ENCODE peak calls at places on chromosomes 3 and 15, in ten cellular contexts. G is neuronal stem cell; N is cardiac fibroblast; F is stimulated activated CD8-positive, alpha-beta memory T cell treated with anti-CD3 and anti-CD28 coated beads, Interleukin-2, amount 100 ng/mL, for 48 hours; X is GM04504; P is A549; O is activated naive CD8-positive, alpha-beta T cell treated with anti-CD3 and anti-CD28 coated beads, Interleukin-2, amount 50 U/mL, for 24 hours; B is SIG-M5; J is GOT3; D is NCI-H748 treated with DMSO at 0.1 percent for 48 hours. W is an unnamed sample.

GRCh38 chr3:37249717-37250116 is 75.3 kb upstream of the LRRFIP2 start:
- DNase-seq in G (no peak), N (no peak), F (no peak), X (no peak), P (no peak), O (no peak), B (no peak), J (no peak), D (no peak), W (no peak)

GRCh38 chr15:42088801-42089640 is 5.3 kb downstream of the PLA2G4D start:
- DNase-seq in G (no peak), N (no peak), F (no peak), X (no peak), P (no peak), O (no peak), B (no peak), J (no peak), D (no peak), W (no peak)

GRCh38 chr3:192207661-192208060 is 519.7 kb downstream of the FGF12 start:
- DNase-seq in G (no peak), N (no peak), F (no peak), X (no peak), P (no peak), O (no peak), B (no peak), J (no peak), D (peak), W (no peak)

GRCh38 chr3:32596926-32597369 is 26.3 kb upstream of the DYNC1LI1 start:
- DNase-seq in G (no peak), N (peak), F (no peak), X (no peak), P (no peak), O (no peak), B (no peak), J (no peak), D (no peak), W (no peak)

GRCh38 chr3:54632834-54633233 is 295.0 kb downstream of the LRTM1 start:
- DNase-seq in G (no peak), N (no peak), F (no peak), X (no peak), P (no peak), O (no peak), B (no peak), J (no peak), D (no peak), W (no peak)

GRCh38 chr15:72319985-72320671 is at the start of gene CELF6:
- DNase-seq in G (peak), N (peak), F (peak), X (no peak), P (peak), O (peak), B (peak), J (no peak), D (peak), W (peak)

GRCh38 chr15:91940466-91941381 is 87.2 kb downstream of the SLCO3A1 start:
- DNase-seq in G (no peak), N (no peak), F (no peak), X (no peak), P (no peak), O (no peak), B (no peak), J (no peak), D (no peak), W (no peak)

GRCh38 chr3:128343287-128344045 is 123.2 kb downstream of the DNAJB8 start:
- DNase-seq in G (no peak), N (peak), F (no peak), X (peak), P (peak), O (no peak), B (no peak), J (no peak), D (no peak), W (no peak)

GRCh38 chr3:18630295-18630694 is 205.2 kb upstream of the SATB1 start:
- DNase-seq in G (no peak), N (no peak), F (no peak), X (no peak), P (no peak), O (no peak), B (no peak), J (no peak), D (no peak), W (no peak)

GRCh38 chr3:167520656-167521360 is 47.0 kb upstream of the SERPINI2 start:
- DNase-seq in G (no peak), N (no peak), F (no peak), X (no peak), P (no peak), O (no peak), B (peak), J (no peak), D (no peak), W (no peak)

GRCh38 chr3:143036557-143036956 is 35.2 kb downstream of the U2SURP start:
- DNase-seq in G (no peak), N (no peak), F (no peak), X (no peak), P (no peak), O (no peak), B (no peak), J (no peak), D (no peak), W (no peak)

GRCh38 chr15:61828860-61829513 is 231.3 kb downstream of the VPS13C start:
- DNase-seq in G (no peak), N (no peak), F (no peak), X (no peak), P (no peak), O (no peak), B (no peak), J (no peak), D (no peak), W (no peak)

GRCh38 chr3:153078826-153079225 is 83.2 kb upstream of the RAP2B start:
- DNase-seq in G (no peak), N (no peak), F (no peak), X (no peak), P (no peak), O (no peak), B (no peak), J (no peak), D (no peak), W (no peak)

GRCh38 chr15:59306520-59307163 is 66.0 kb downstream of the MYO1E start:
- DNase-seq in G (no peak), N (peak), F (no peak), X (peak), P (no peak), O (no peak), B (no peak), J (peak), D (no peak), W (no peak)

GRCh38 chr3:57783186-57784088 is 27.3 kb downstream of the SLMAP start:
- DNase-seq in G (no peak), N (no peak), F (no peak), X (no peak), P (no peak), O (no peak), B (no peak), J (no peak), D (no peak), W (no peak)

W was measured in T-helper 1 cell.